ENCODE peak calls at places on chromosome 11, in eight cellular contexts. E is mammary epithelial cell, Y is transverse colon, S is sigmoid colon, O is brain microvascular endothelial cell, H is lower leg skin, V is ovary, R is prostate gland. P is an unnamed sample.

GRCh38 chr11:72712168-72712721 is 38.0 kb upstream of the PDE2A start:
- DNase-seq in H (no peak), S (peak; percentile 79), E (no peak), V (no peak), R (no peak), Y (peak; percentile 50), O (no peak), P (no peak)

GRCh38 chr11:65539401-65540289 is 14.8 kb downstream of the SCYL1 start:
- DNase-seq in R (peak; percentile 80), O (no peak), V (peak; percentile 89), Y (peak; percentile 89), H (no peak), E (peak; percentile 60), S (peak; percentile 70), P (no peak)

GRCh38 chr11:27820249-27820648 is 120.0 kb upstream of the BDNF start:
- DNase-seq in V (no peak), Y (no peak), O (no peak), H (no peak), S (no peak), R (no peak), E (no peak), P (no peak)

GRCh38 chr11:10858505-10859360 is 880 bp upstream of the ZBED5 start:
- DNase-seq in S (peak; percentile 84), R (peak; percentile 54), Y (peak; percentile 70), E (no peak), H (peak; percentile 43), V (no peak), O (no peak), P (peak; percentile 59)

GRCh38 chr11:63766501-63767270 is 1.9 kb downstream of the ZFTA start:
- DNase-seq in E (no peak), V (peak; percentile 42), R (no peak), S (no peak), H (no peak), Y (no peak), O (no peak), P (no peak)

GRCh38 chr11:48012051-48012391 is 31.7 kb downstream of the PTPRJ start:
- DNase-seq in E (no peak), H (no peak), O (no peak), R (no peak), V (no peak), S (peak; percentile 24), Y (no peak), P (no peak)

GRCh38 chr11:68460741-68461283 is at the start of gene PPP6R3:
- DNase-seq in R (no peak), V (no peak), E (no peak), S (no peak), O (no peak), Y (no peak), H (no peak), P (no peak)

GRCh38 chr11:76649964-76650363 is 20.6 kb downstream of the LRRC32 start:
- DNase-seq in E (no peak), R (no peak), O (no peak), S (peak; percentile 9), V (no peak), Y (no peak), H (no peak), P (no peak)

GRCh38 chr11:121688860-121689614 is 236.3 kb upstream of the SORL1-AS1 start:
- DNase-seq in H (no peak), E (no peak), Y (no peak), S (no peak), V (no peak), O (no peak), R (no peak), P (no peak)

GRCh38 chr11:94576306-94576705 is 9.1 kb downstream of the PIWIL4 start:
- DNase-seq in E (no peak), V (no peak), Y (no peak), S (no peak), H (no peak), O (no peak), R (no peak), P (no peak)

GRCh38 chr11:2389344-2390026 is 11.1 kb upstream of the TSSC4 start:
- DNase-seq in E (no peak), R (no peak), V (no peak), O (no peak), H (no peak), Y (no peak), S (no peak), P (no peak)

GRCh38 chr11:83865636-83866461 is 579.7 kb upstream of the CCDC90B start:
- DNase-seq in S (no peak), Y (no peak), E (peak; percentile 74), V (no peak), O (peak; percentile 89), R (no peak), H (no peak), P (no peak)

GRCh38 chr11:75664366-75664765 is 4.5 kb downstream of the MAP6 start:
- DNase-seq in Y (no peak), O (no peak), R (no peak), E (no peak), V (no peak), S (no peak), H (no peak), P (no peak)

GRCh38 chr11:30583505-30584280 is 2.5 kb downstream of the MPPED2 start:
- DNase-seq in H (no peak), V (no peak), O (no peak), R (peak; percentile 52), Y (peak; percentile 9), E (no peak), S (peak; percentile 70), P (no peak)

GRCh38 chr11:68694404-68695297 is 10.3 kb downstream of the GAL start:
- DNase-seq in R (no peak), Y (no peak), H (no peak), E (no peak), O (no peak), S (no peak), V (no peak), P (no peak)

GRCh38 chr11:27012254-27012921 is 18.5 kb downstream of the FIBIN start:
- DNase-seq in V (peak; percentile 32), Y (peak; percentile 14), R (no peak), H (no peak), S (no peak), E (peak; percentile 27), O (peak; percentile 60), P (no peak)

GRCh38 chr11:93537767-93538261 is 5.4 kb downstream of the SMCO4 start:
- DNase-seq in Y (no peak), V (no peak), R (peak; percentile 45), O (no peak), E (peak; percentile 26), H (no peak), S (no peak), P (no peak)

DNA sequence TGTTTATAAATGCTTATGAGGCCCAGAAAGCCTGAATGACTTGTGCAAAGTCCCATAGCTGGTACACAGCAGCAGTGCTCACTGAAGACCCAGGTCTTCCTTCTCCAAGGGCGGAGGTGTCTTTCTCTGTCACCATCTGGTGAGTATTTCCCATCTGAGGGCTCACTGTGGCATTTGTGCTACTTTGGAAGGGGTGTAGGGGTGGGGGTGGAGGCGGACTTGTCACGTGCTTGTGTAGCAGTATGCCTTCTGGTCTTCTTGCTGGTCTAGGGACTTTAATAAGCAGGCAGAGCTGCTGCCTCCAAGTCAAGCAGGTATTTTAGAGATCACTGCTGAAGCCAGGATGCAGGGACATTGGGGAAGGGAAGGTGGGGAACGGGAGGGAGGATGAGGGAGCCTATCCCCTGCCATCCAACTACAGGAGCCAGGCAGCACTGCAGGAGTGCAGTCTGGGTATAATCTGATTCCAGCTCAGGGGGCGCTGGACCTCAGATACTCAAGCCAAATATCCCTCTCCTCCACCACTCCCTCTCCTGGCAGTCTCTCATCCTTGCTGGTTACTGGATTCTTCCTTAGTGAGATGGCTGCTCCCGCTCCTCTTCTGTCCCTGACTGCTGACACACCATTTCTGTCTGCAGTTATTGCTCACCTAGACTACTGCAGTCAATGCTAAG is 3.4 kb downstream of the ABCC8 start:
- DNase-seq in V (no peak), O (peak; percentile 7), H (no peak), S (no peak), Y (no peak), R (no peak), E (peak; percentile 11), P (no peak)
- TF ChIP-seq CTCF in V (no peak), O (peak; percentile 47), H (no peak), S (no peak), Y (no peak), R (no peak), E (no peak), P (no peak)

GRCh38 chr11:124841765-124842700 is 23.2 kb upstream of the ROBO3 start:
- DNase-seq in S (no peak), Y (no peak), V (no peak), H (no peak), O (no peak), R (no peak), E (no peak), P (no peak)

GRCh38 chr11:124846058-124846719 is 19.0 kb upstream of the ROBO3 start:
- DNase-seq in O (no peak), H (no peak), Y (no peak), V (no peak), E (no peak), R (no peak), S (no peak), P (no peak)

GRCh38 chr11:124844664-124845079 is 20.6 kb upstream of the ROBO3 start:
- DNase-seq in S (no peak), O (no peak), E (no peak), V (no peak), Y (no peak), H (no peak), R (no peak), P (no peak)

GRCh38 chr11:124841186-124841585 is 24.0 kb upstream of the ROBO3 start:
- DNase-seq in R (no peak), H (no peak), E (peak; percentile 20), V (no peak), O (no peak), S (no peak), Y (no peak), P (no peak)

GRCh38 chr11:124843616-124843910 is 21.7 kb upstream of the ROBO3 start:
- DNase-seq in O (no peak), R (no peak), E (no peak), H (no peak), S (no peak), Y (no peak), V (no peak), P (no peak)
- H3K4me3 ChIP-seq in O (no peak overlapping the region), R (no peak overlapping the region), E (no peak overlapping the region), H (no peak overlapping the region), S (no peak overlapping the region), Y (no peak overlapping the region), V (no peak overlapping the region), P (no peak overlapping the region)

DNA sequence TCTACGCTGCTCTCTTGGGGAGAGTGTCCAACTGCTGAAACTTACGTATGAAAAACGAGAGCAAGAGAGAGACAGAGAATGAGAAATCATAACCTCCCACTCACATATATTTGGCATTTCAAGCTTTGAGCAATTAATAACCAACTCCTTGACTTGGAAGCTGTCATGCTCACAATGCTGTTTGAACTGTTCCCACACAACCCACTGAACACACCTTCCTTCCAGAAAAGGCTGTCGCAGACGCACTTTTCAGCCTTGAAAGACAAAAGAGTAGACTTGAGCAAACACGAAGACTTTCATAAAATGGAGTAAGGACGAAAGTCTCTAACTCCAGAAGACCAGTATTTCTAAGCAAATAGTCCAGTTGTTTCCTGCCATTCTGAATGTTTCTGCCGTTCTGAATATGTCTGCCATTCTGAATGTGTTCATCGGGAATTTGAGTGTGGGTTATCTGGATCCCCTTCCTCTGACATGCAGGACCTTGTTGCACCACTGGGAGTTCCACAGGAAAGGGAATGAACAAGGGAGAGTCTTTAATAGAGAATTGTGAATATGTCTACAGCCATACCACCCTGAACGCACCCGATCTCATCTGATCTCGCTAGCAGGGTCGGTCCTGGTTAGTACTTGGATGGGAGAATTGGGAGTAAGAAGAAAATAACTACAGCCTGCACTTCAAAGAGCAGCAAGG is 86.2 kb upstream of the BARX2 start:
- DNase-seq in Y (no peak), S (no peak), O (no peak), E (no peak), H (no peak), V (no peak), R (no peak), P (no peak)
- TF ChIP-seq CTCF in Y (no peak), S (no peak), O (no peak), E (no peak), H (no peak), V (no peak), R (no peak), P (no peak)

GRCh38 chr11:3796796-3797328 is 492 bp downstream of the NUP98 start:
- DNase-seq in O (no peak), Y (no peak), H (peak; percentile 40), S (no peak), R (no peak), E (no peak), V (no peak), P (no peak)
- H3K4me3 ChIP-seq in O (peak overlapping the region; percentile 97), Y (peak overlapping the region; percentile 87), H (peak overlapping the region; percentile 93), S (peak overlapping the region; percentile 90), R (peak overlapping the region; percentile 63), E (peak overlapping the region; percentile 75), V (peak overlapping the region; percentile 99), P (peak overlapping the region; percentile 81)